ENCODE peak calls at places on chromosomes 4 and X, in seven cellular contexts. One of them, this sample, is unnamed.

GRCh38 chr4:72843466-72843865 is 226.1 kb downstream of the COX18 start:
- DNase-seq in occipital lobe: no peak
- DNase-seq in T follicular helper cell: no peak
- DNase-seq in EL: peak; percentile 55
- DNase-seq in HTR-8/SVneo: no peak
- DNase-seq in IMR-90: no peak
- DNase-seq in NCI-H82: peak; percentile 45
- DNase-seq in this sample: no peak

GRCh38 chr4:185735887-185736286 is 76.1 kb downstream of the SORBS2 start:
- DNase-seq in occipital lobe: no peak
- DNase-seq in T follicular helper cell: no peak
- DNase-seq in EL: no peak
- DNase-seq in HTR-8/SVneo: no peak
- DNase-seq in IMR-90: no peak
- DNase-seq in NCI-H82: no peak
- DNase-seq in this sample: no peak

GRCh38 chr4:140012688-140013087 is 141.3 kb downstream of the MAML3 start:
- DNase-seq in occipital lobe: no peak
- DNase-seq in T follicular helper cell: peak; percentile 30
- DNase-seq in EL: peak; percentile 86
- DNase-seq in HTR-8/SVneo: peak; percentile 59
- DNase-seq in IMR-90: peak; percentile 95
- DNase-seq in NCI-H82: peak; percentile 36
- DNase-seq in this sample: no peak

GRCh38 chrX:150700107-150700506 is 6.9 kb downstream of the MTMR1 start:
- DNase-seq in occipital lobe: no peak
- DNase-seq in T follicular helper cell: no peak
- DNase-seq in EL: no peak
- DNase-seq in HTR-8/SVneo: no peak
- DNase-seq in IMR-90: no peak
- DNase-seq in NCI-H82: peak; percentile 95
- DNase-seq in this sample: peak; percentile 34

GRCh38 chrX:19545651-19546050 is 30.3 kb upstream of the MAP3K15 start:
- DNase-seq in occipital lobe: no peak
- DNase-seq in T follicular helper cell: no peak
- DNase-seq in EL: no peak
- DNase-seq in HTR-8/SVneo: no peak
- DNase-seq in IMR-90: peak; percentile 8
- DNase-seq in NCI-H82: no peak
- DNase-seq in this sample: no peak

GRCh38 chr4:104490770-104491395 is 3.8 kb downstream of the CXXC4 start:
- DNase-seq in occipital lobe: peak; percentile 65
- DNase-seq in T follicular helper cell: peak; percentile 41
- DNase-seq in EL: peak; percentile 35
- DNase-seq in HTR-8/SVneo: peak; percentile 6
- DNase-seq in IMR-90: peak; percentile 17
- DNase-seq in NCI-H82: peak; percentile 89
- DNase-seq in this sample: peak; percentile 81

GRCh38 chr4:169815606-169816005 is 57.9 kb upstream of the HPF1 start:
- DNase-seq in occipital lobe: no peak
- DNase-seq in T follicular helper cell: no peak
- DNase-seq in EL: peak; percentile 7
- DNase-seq in HTR-8/SVneo: no peak
- DNase-seq in IMR-90: peak; percentile 13
- DNase-seq in NCI-H82: no peak
- DNase-seq in this sample: no peak

GRCh38 chr4:83830138-83830537 is 294.2 kb downstream of the GPAT3 start:
- DNase-seq in occipital lobe: no peak
- DNase-seq in T follicular helper cell: no peak
- DNase-seq in EL: no peak
- DNase-seq in HTR-8/SVneo: no peak
- DNase-seq in IMR-90: no peak
- DNase-seq in NCI-H82: peak; percentile 12
- DNase-seq in this sample: no peak

GRCh38 chrX:386239-386767 is 404 bp downstream of the PPP2R3B start:
- DNase-seq in occipital lobe: no peak
- DNase-seq in T follicular helper cell: no peak
- DNase-seq in EL: peak; percentile 10
- DNase-seq in HTR-8/SVneo: no peak
- DNase-seq in IMR-90: no peak
- DNase-seq in NCI-H82: no peak
- DNase-seq in this sample: no peak

GRCh38 chr4:954211-955020 is 19.0 kb downstream of the DGKQ start:
- DNase-seq in occipital lobe: no peak
- DNase-seq in T follicular helper cell: no peak
- DNase-seq in EL: no peak
- DNase-seq in HTR-8/SVneo: no peak
- DNase-seq in IMR-90: no peak
- DNase-seq in NCI-H82: no peak
- DNase-seq in this sample: no peak

GRCh38 chr4:20356565-20356964 is 104.9 kb downstream of the SLIT2 start:
- DNase-seq in occipital lobe: no peak
- DNase-seq in T follicular helper cell: no peak
- DNase-seq in EL: no peak
- DNase-seq in HTR-8/SVneo: no peak
- DNase-seq in IMR-90: no peak
- DNase-seq in NCI-H82: peak; percentile 23
- DNase-seq in this sample: no peak